ENCODE peak calls at places on chromosomes 12 and 14, in eight cellular contexts. H is upper lobe of left lung; F is ovary; W is Peyer's patch; Q is CD4-positive, CD25-positive, alpha-beta regulatory T cell; R is iPS DF 6.9; V is cardiac muscle cell; X is GM23248. J is an unnamed sample. For H3K4me1, the result is how much of the 10 kb centered on the place peaks cover.

GRCh38 chr14:33030406-33030805 is 91.7 kb downstream of the NPAS3 start:
- DNase-seq in H (no peak), F (no peak), W (no peak), Q (no peak), R (no peak), V (no peak), X (no peak), J (no peak)

GRCh38 chr14:101458536-101459391 is 102.5 kb upstream of the DIO3 start:
- DNase-seq in H (peak), F (peak), W (no peak), Q (no peak), R (no peak), V (no peak), X (no peak), J (peak)

GRCh38 chr14:64673329-64673728 is 30.9 kb upstream of the PLEKHG3 start:
- DNase-seq in H (no peak), F (no peak), W (no peak), Q (no peak), R (no peak), V (no peak), X (no peak), J (no peak)

GRCh38 chr12:3141339-3142321 is 64.5 kb downstream of the TSPAN9 start:
- DNase-seq in H (no peak), F (no peak), W (no peak), Q (no peak), R (no peak), V (no peak), X (no peak), J (no peak)

GRCh38 chr14:89186850-89187376 is 230.1 kb downstream of the FOXN3 start:
- DNase-seq in H (no peak), F (peak), W (peak), Q (no peak), R (no peak), V (peak), X (peak), J (no peak)

GRCh38 chr12:77943466-77943865 is 112.8 kb downstream of the NAV3 start:
- DNase-seq in H (no peak), F (no peak), W (no peak), Q (no peak), R (no peak), V (no peak), X (peak), J (peak)

GRCh38 chr14:79051009-79051710 is 881.0 kb downstream of the NRXN3 start:
- DNase-seq in H (no peak), F (no peak), W (no peak), Q (no peak), R (no peak), V (no peak), X (no peak), J (no peak)

GRCh38 chr12:31325524-31325875 is 450 bp downstream of the SINHCAF start:
- DNase-seq in H (no peak), F (no peak), W (peak), Q (no peak), R (no peak), V (no peak), X (no peak), J (peak)

GRCh38 chr14:31690056-31690455 is 128.9 kb downstream of the NUBPL start:
- DNase-seq in H (no peak), F (no peak), W (no peak), Q (no peak), R (no peak), V (no peak), X (no peak), J (no peak)

GRCh38 chr12:103114296-103115055 is 157.0 kb downstream of the ASCL1 start:
- DNase-seq in H (no peak), F (no peak), W (no peak), Q (no peak), R (no peak), V (no peak), X (no peak), J (no peak)

GRCh38 chr12:82993610-82994009 is 306.9 kb downstream of the TMTC2 start:
- DNase-seq in H (no peak), F (no peak), W (no peak), Q (no peak), R (no peak), V (no peak), X (no peak), J (no peak)

GRCh38 chr12:20367731-20368652 is at the start of gene PDE3A:
- DNase-seq in H (peak), F (peak), W (no peak), Q (no peak), R (no peak), V (peak), X (peak), J (peak)

GRCh38 chr12:6708968-6709394 is 8.4 kb upstream of the PIANP start:
- DNase-seq in H (no peak), F (no peak), W (no peak), Q (no peak), R (no peak), V (no peak), X (no peak), J (no peak)

GRCh38 chr12:9707864-9708808 is 24.8 kb downstream of the CLECL1 start:
- DNase-seq in H (no peak), F (no peak), W (peak), Q (peak), R (peak), V (peak), X (peak), J (peak)

GRCh38 chr14:54046250-54046649 is 89.6 kb upstream of the BMP4 start:
- DNase-seq in H (no peak), F (no peak), W (no peak), Q (no peak), R (no peak), V (no peak), X (no peak), J (no peak)

GRCh38 chr12:117563706-117564105 is 202.3 kb upstream of the NOS1 start:
- DNase-seq in H (no peak), F (no peak), W (no peak), Q (no peak), R (no peak), V (no peak), X (no peak), J (no peak)

GRCh38 chr14:55383039-55383438 is 28.6 kb downstream of the ATG14 start:
- DNase-seq in H (no peak), F (no peak), W (no peak), Q (no peak), R (no peak), V (peak), X (peak), J (no peak)

GRCh38 chr12:1919763-1920162 is 1.3 kb upstream of the CACNA2D4 start:
- DNase-seq in H (no peak), F (no peak), W (no peak), Q (no peak), R (no peak), V (no peak), X (no peak), J (no peak)

GRCh38 chr14:34336501-34336900 is 125.5 kb downstream of the SPTSSA start:
- DNase-seq in H (no peak), F (no peak), W (no peak), Q (no peak), R (no peak), V (no peak), X (no peak), J (no peak)

GRCh38 chr14:100066984-100067383 is 1.8 kb downstream of the EVL start:
- DNase-seq in H (no peak), F (no peak), W (peak), Q (no peak), R (no peak), V (no peak), X (no peak), J (no peak)

GRCh38 chr14:55297611-55298323 is 26.5 kb downstream of the FBXO34 start:
- DNase-seq in H (no peak), F (no peak), W (no peak), Q (peak), R (no peak), V (no peak), X (no peak), J (no peak)

GRCh38 chr14:51534623-51535022 is 117.1 kb upstream of the FRMD6 start:
- DNase-seq in H (peak), F (peak), W (no peak), Q (no peak), R (no peak), V (no peak), X (no peak), J (no peak)

GRCh38 chr14:29738950-29739349 is 188.7 kb downstream of the PRKD1 start:
- DNase-seq in H (no peak), F (no peak), W (no peak), Q (no peak), R (no peak), V (no peak), X (no peak), J (no peak)

GRCh38 chr14:90409209-90409730 is 12.4 kb downstream of the CALM1 start:
- DNase-seq in H (no peak), F (peak), W (no peak), Q (no peak), R (no peak), V (no peak), X (peak), J (peak)

DNA sequence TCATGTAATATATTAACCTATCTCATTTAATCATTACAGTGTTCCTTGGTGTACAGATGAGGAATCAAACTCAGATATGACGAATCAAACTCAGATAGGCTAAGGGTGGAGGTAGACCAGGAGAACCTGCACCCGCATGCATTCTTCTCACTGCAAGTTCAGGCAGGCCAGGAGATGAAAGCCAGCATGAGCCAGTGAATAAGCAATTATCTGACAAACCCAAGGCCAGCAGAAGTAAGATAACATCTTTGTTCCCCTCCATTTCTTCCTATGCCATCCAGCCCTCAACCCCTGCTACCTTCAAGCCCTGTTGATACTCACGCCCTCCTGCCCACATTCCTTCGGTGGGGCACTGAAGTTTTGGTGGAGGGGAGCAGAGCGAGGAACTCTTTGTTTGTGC is 152.2 kb downstream of the ETV6 start:
- DNase-seq in H (no peak), F (no peak), W (no peak), Q (no peak), R (no peak), V (no peak), X (no peak), J (peak)
- H3K4me1 ChIP-seq in H (under half), F (under half), W (under half), Q (under half), R (under half), V (under half), X (under half), J (under half)

GRCh38 chr12:51888316-51889215 is 663 bp downstream of the ANKRD33 start:
- DNase-seq in H (peak), F (no peak), W (no peak), Q (no peak), R (no peak), V (no peak), X (no peak), J (no peak)

GRCh38 chr12:51886021-51886710 is 1.7 kb upstream of the ANKRD33 start:
- DNase-seq in H (no peak), F (no peak), W (peak), Q (peak), R (no peak), V (no peak), X (peak), J (peak)

GRCh38 chr12:51889216-51890134 is 1.6 kb downstream of the ANKRD33 start:
- DNase-seq in H (peak), F (no peak), W (no peak), Q (no peak), R (no peak), V (no peak), X (no peak), J (no peak)

GRCh38 chr12:51890135-51890464 is 2.2 kb downstream of the ANKRD33 start:
- DNase-seq in H (no peak), F (no peak), W (no peak), Q (no peak), R (no peak), V (no peak), X (no peak), J (no peak)

GRCh38 chr12:51887476-51888315 is at the start of gene ANKRD33:
- DNase-seq in H (peak), F (no peak), W (no peak), Q (no peak), R (peak), V (peak), X (peak), J (no peak)
- H3K4me3 ChIP-seq in H (no peak), F (no peak), W (no peak), Q (no peak), R (peak), V (no peak), X (no peak), J (no peak)

DNA sequence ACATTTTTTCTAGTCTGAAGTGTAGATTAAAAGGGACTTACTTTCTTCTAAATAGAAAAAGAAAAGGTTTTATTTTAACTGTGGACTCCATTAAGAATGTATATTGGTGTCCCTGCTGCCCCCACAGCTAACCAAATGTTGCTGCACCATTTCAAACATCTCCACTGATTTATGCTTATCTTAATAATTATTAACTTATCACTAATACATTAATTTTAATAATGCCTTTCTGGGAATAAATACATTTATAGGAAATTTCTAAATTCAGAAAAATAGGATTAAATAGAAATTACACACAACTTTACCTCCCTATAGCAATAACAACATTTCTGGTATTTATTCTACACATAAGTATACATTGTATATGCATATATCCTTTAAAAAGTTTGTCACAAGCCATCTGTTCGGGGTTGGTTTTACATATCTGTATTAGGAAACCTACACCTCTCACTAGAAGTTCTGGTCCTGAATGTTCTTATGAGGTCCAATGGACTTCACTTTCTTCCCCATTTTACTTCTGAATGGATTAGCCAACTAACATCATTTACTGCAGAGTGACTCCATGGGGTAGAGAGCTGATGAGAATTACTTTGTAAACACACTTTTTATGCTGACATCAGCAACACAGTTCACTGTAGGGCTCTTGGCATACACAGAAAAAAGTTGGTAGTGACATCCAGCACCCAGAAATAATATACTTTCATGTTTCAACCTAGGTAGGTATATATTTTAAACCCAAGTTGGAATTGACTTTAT is 9.4 kb upstream of the SELPLG start:
- DNase-seq in H (no peak), F (no peak), W (no peak), Q (no peak), R (no peak), V (no peak), X (no peak), J (no peak)
- H3K27ac ChIP-seq in H (peak), F (no peak), W (no peak), Q (no peak), R (no peak), V (peak), X (no peak), J (no peak)

GRCh38 chr14:104218361-104219180 is 80.2 kb downstream of the KIF26A start:
- DNase-seq in H (peak), F (no peak), W (no peak), Q (no peak), R (no peak), V (no peak), X (no peak), J (no peak)
- H3K4me1 ChIP-seq in H (under half), F (under half), W (under half), Q (under half), R (under half), V (under half), X (under half), J (under half)